ENCODE peak calls at places on chromosomes 12 and 14, in seven cellular contexts. G is lung; Z is DMS153; L is psoas muscle; M is activated T-cell treated with anti-CD3 and anti-CD28 coated beads for 1 hour; I is EL; C is stimulated activated CD4-positive, alpha-beta T cell treated with anti-CD3 and anti-CD28 coated beads, Interleukin-2, amount 100 ng/mL, for 24 hours. O is an unnamed sample.

GRCh38 chr12:30806989-30807694 is 52.4 kb upstream of the CAPRIN2 start:
- DNase-seq in I (peak), M (no peak), C (no peak), L (no peak), G (no peak), Z (peak), O (peak)

GRCh38 chr14:71190691-71191090 is 283.4 kb downstream of the PCNX1 start:
- DNase-seq in Z (no peak), C (no peak), M (no peak), L (no peak), G (no peak), I (no peak), O (peak)

GRCh38 chr12:112530941-112531340 is 112.2 kb downstream of the PTPN11 start:
- DNase-seq in G (no peak), L (no peak), Z (no peak), I (no peak), C (no peak), M (no peak), O (no peak)

GRCh38 chr14:105398726-105399440 is 545 bp downstream of the TEX22 start:
- DNase-seq in G (no peak), C (no peak), I (no peak), L (no peak), M (no peak), Z (no peak), O (no peak)

GRCh38 chr12:124032265-124032886 is 59.4 kb downstream of the ZNF664 start:
- DNase-seq in G (no peak), C (peak), M (no peak), Z (no peak), I (peak), L (no peak), O (peak)

GRCh38 chr12:107557026-107557425 is 128.6 kb upstream of the PWP1 start:
- DNase-seq in I (no peak), L (no peak), Z (no peak), G (no peak), M (no peak), C (no peak), O (no peak)

GRCh38 chr14:55976219-55976618 is 142.0 kb upstream of the PELI2 start:
- DNase-seq in G (no peak), I (no peak), Z (peak), L (no peak), M (no peak), C (no peak), O (no peak)

GRCh38 chr14:37088816-37089215 is 83.6 kb downstream of the SLC25A21 start:
- DNase-seq in L (no peak), M (no peak), G (no peak), C (no peak), I (no peak), Z (no peak), O (no peak)

GRCh38 chr14:104650057-104650980 is 39.1 kb upstream of the INF2 start:
- DNase-seq in M (peak), I (peak), G (peak), Z (no peak), C (peak), L (peak), O (peak)

GRCh38 chr14:20469890-20470858 is 968 bp downstream of the PNP start:
- DNase-seq in G (peak), M (no peak), I (peak), L (peak), Z (peak), C (peak), O (peak)

GRCh38 chr14:54673193-54674121 is 106.5 kb downstream of the SAMD4A start:
- DNase-seq in M (no peak), L (no peak), Z (no peak), C (no peak), I (no peak), G (no peak), O (no peak)

GRCh38 chr14:105945891-105946290 is 419.5 kb downstream of the TMEM121 start:
- DNase-seq in I (no peak), Z (no peak), M (no peak), C (peak), G (peak), L (no peak), O (no peak)

GRCh38 chr14:99026471-99026870 is 245.5 kb downstream of the BCL11B start:
- DNase-seq in I (no peak), C (no peak), M (no peak), L (no peak), G (no peak), Z (no peak), O (no peak)

GRCh38 chr12:50283230-50283923 is at the start of gene LIMA1:
- DNase-seq in I (peak), L (peak), G (peak), M (peak), C (peak), Z (peak), O (peak)

GRCh38 chr14:65618996-65619395 is 206.5 kb downstream of the FUT8 start:
- DNase-seq in I (no peak), M (no peak), L (no peak), C (no peak), Z (no peak), G (no peak), O (no peak)

GRCh38 chr12:63302941-63303536 is 152.0 kb upstream of the AVPR1A start:
- DNase-seq in L (no peak), G (no peak), C (no peak), Z (no peak), M (no peak), I (no peak), O (no peak)

GRCh38 chr14:83779266-83779665 is 1750.7 kb upstream of the FLRT2 start:
- DNase-seq in M (no peak), G (no peak), I (peak), Z (no peak), L (no peak), C (no peak), O (no peak)

GRCh38 chr14:85583311-85583710 is 53.4 kb downstream of the FLRT2 start:
- DNase-seq in C (no peak), M (no peak), L (no peak), Z (no peak), I (no peak), G (no peak), O (no peak)

GRCh38 chr12:106673151-106673550 is 90.3 kb downstream of the RFX4 start:
- DNase-seq in M (no peak), C (no peak), I (no peak), G (no peak), Z (no peak), L (no peak), O (peak)

GRCh38 chr12:49189731-49190314 is 943 bp upstream of the TUBA1A start:
- DNase-seq in L (no peak), Z (no peak), C (no peak), G (no peak), M (no peak), I (no peak), O (no peak)

GRCh38 chr12:96416033-96416790 is 16.0 kb upstream of the CDK17 start:
- DNase-seq in I (peak), C (no peak), Z (no peak), L (no peak), M (no peak), G (no peak), O (no peak)

GRCh38 chr14:60509438-60510253 is 700 bp downstream of the SIX6 start:
- DNase-seq in C (no peak), G (no peak), L (no peak), Z (no peak), I (no peak), M (no peak), O (peak)

GRCh38 chr14:67487937-67488893 is at the start of gene TMEM229B:
- DNase-seq in C (peak), G (peak), M (peak), I (peak), L (peak), Z (no peak), O (no peak)

GRCh38 chr12:54701940-54702592 is 53.9 kb upstream of the DCD start:
- DNase-seq in M (no peak), G (no peak), Z (peak), I (peak), L (no peak), C (no peak), O (peak)

GRCh38 chr12:30533518-30533917 is 162.2 kb downstream of the IPO8 start:
- DNase-seq in Z (no peak), L (no peak), C (no peak), I (peak), M (no peak), G (no peak), O (no peak)

GRCh38 chr14:99603471-99603933 is 505 bp downstream of the CCDC85C start:
- DNase-seq in Z (no peak), C (peak), L (peak), I (peak), G (no peak), M (peak), O (peak)

GRCh38 chr14:68669101-68669500 is 123.8 kb downstream of the ZFP36L1 start:
- DNase-seq in G (no peak), C (no peak), Z (no peak), L (no peak), M (no peak), I (no peak), O (no peak)